ENCODE peak calls at places on chromosome 18, in four cellular contexts. Q is aorta, W is psoas muscle, B is brain microvascular endothelial cell. F is an unnamed sample.

GRCh38 chr18:74598350-74599001 is 806 bp downstream of the ZNF407 start:
- DNase-seq in Q (peak; percentile 71), W (peak; percentile 78), B (peak; percentile 18), F (no peak)

GRCh38 chr18:59994357-59994756 is 94.6 kb downstream of the PMAIP1 start:
- DNase-seq in Q (no peak), W (no peak), B (no peak), F (no peak)

GRCh38 chr18:76456018-76456750 is 38.9 kb downstream of the ZNF516 start:
- DNase-seq in Q (peak; percentile 23), W (no peak), B (no peak), F (no peak)

GRCh38 chr18:24567199-24567598 is 106.8 kb downstream of the HRH4 start:
- DNase-seq in Q (no peak), W (no peak), B (no peak), F (peak; percentile 80)

GRCh38 chr18:50871846-50872245 is 7.1 kb upstream of the ME2 start:
- DNase-seq in Q (no peak), W (no peak), B (no peak), F (no peak)

GRCh38 chr18:38009335-38009734 is 443.7 kb upstream of the CELF4 start:
- DNase-seq in Q (no peak), W (no peak), B (no peak), F (no peak)

GRCh38 chr18:35703043-35703688 is 121.6 kb downstream of the GALNT1 start:
- DNase-seq in Q (no peak), W (no peak), B (no peak), F (no peak)

GRCh38 chr18:10234281-10234680 is 220.2 kb upstream of the APCDD1 start:
- DNase-seq in Q (no peak), W (no peak), B (no peak), F (peak; percentile 61)

GRCh38 chr18:71529708-71530303 is 1014.3 kb downstream of the CBLN2 start:
- DNase-seq in Q (no peak), W (no peak), B (peak; percentile 14), F (peak; percentile 50)

GRCh38 chr18:37449618-37450017 is 116.0 kb downstream of the CELF4 start:
- DNase-seq in Q (no peak), W (no peak), B (no peak), F (no peak)

GRCh38 chr18:10923671-10924070 is 225.7 kb downstream of the PIEZO2 start:
- DNase-seq in Q (no peak), W (no peak), B (no peak), F (no peak)

GRCh38 chr18:24811963-24812681 is 351.7 kb downstream of the HRH4 start:
- DNase-seq in Q (no peak), W (no peak), B (no peak), F (no peak)

GRCh38 chr18:68428026-68428425 is 286.9 kb downstream of the TMX3 start:
- DNase-seq in Q (no peak), W (no peak), B (peak; percentile 75), F (peak; percentile 75)

GRCh38 chr18:74425161-74425560 is 31.9 kb downstream of the DIPK1C start:
- DNase-seq in Q (no peak), W (no peak), B (no peak), F (no peak)

GRCh38 chr18:42105382-42105781 is 150.3 kb downstream of the PIK3C3 start:
- DNase-seq in Q (no peak), W (no peak), B (no peak), F (no peak)

GRCh38 chr18:58194028-58194427 is 150.0 kb downstream of the NEDD4L start:
- DNase-seq in Q (no peak), W (no peak), B (no peak), F (no peak)

GRCh38 chr18:42064109-42064508 is 109.1 kb downstream of the PIK3C3 start:
- DNase-seq in Q (no peak), W (no peak), B (no peak), F (no peak)

GRCh38 chr18:79026491-79026890 is 42.7 kb upstream of the ATP9B start:
- DNase-seq in Q (no peak), W (no peak), B (no peak), F (no peak)

GRCh38 chr18:12321331-12321730 is 13.3 kb downstream of the TUBB6 start:
- DNase-seq in Q (no peak), W (no peak), B (no peak), F (no peak)

GRCh38 chr18:76679877-76680276 is 142.5 kb upstream of the ZNF236 start:
- DNase-seq in Q (no peak), W (no peak), B (no peak), F (no peak)

GRCh38 chr18:59323931-59324622 is 5.6 kb upstream of the CPLX4 start:
- DNase-seq in Q (no peak), W (no peak), B (peak; percentile 8), F (no peak)

GRCh38 chr18:7754258-7754657 is 187.1 kb downstream of the PTPRM start:
- DNase-seq in Q (no peak), W (no peak), B (no peak), F (no peak)
- H3K27ac ChIP-seq in Q (no peak overlapping the region), W (no peak overlapping the region), B (no peak overlapping the region), F (no peak overlapping the region)

GRCh38 chr18:23229472-23229871 is 94.2 kb downstream of the CABLES1 start:
- DNase-seq in Q (no peak), W (no peak), B (no peak), F (no peak)
- H3K27ac ChIP-seq in Q (peak overlapping the region; percentile 82), W (no peak overlapping the region), B (peak overlapping the region; percentile 41), F (no peak overlapping the region)

GRCh38 chr18:13434854-13435253 is 216.3 kb downstream of the LDLRAD4 start:
- DNase-seq in Q (no peak), W (no peak), B (no peak), F (no peak)
- H3K27ac ChIP-seq in Q (peak overlapping the region; percentile 50), W (no peak overlapping the region), B (no peak overlapping the region), F (no peak overlapping the region)

DNA sequence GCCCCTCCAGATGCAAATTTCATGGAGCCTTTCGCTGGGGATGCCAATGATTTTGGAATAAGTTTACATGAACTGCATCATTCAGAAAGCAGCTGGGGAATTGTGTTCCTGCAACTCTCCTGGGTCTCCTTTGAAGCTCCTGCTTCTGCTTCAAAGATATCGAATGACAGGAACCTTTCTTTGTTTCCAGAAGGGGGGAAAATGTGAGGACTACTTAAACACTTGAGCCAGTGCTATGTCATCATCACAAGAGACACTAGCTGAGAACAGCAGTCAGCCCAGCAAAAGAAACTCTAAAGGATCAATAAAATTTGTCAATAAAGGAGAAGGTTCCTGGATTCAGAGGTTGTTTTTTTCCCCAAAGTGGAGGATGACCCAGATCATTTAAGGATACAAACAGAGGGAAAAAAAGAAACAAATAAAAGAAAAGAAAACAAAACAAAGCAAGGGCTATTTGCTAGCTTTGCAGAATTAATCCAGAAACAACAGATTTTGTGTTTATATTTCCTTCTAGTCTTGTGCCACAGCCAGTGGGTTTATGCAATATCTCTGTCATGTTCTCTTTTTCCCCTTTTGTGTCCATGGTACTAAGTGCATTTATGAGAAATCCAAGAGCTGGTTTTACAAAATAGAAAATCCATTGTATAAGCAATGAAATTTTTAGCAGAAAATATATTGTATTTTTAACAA is 463.7 kb downstream of the CDH2 start:
- DNase-seq in Q (no peak), W (no peak), B (peak; percentile 18), F (no peak)
- H3K27ac ChIP-seq in Q (no peak overlapping the region), W (no peak overlapping the region), B (peak overlapping the region; percentile 53), F (no peak overlapping the region)

GRCh38 chr18:31041346-31042067 is 1.0 kb downstream of the DSC3 start:
- DNase-seq in Q (peak; percentile 41), W (peak; percentile 27), B (no peak), F (no peak)
- H3K27ac ChIP-seq in Q (no peak overlapping the region), W (no peak overlapping the region), B (peak overlapping the region; percentile 63), F (peak overlapping the region; percentile 94)

GRCh38 chr18:44915213-44915612 is 234.5 kb downstream of the SETBP1 start:
- DNase-seq in Q (no peak), W (no peak), B (no peak), F (no peak)

GRCh38 chr18:44911260-44911659 is 230.6 kb downstream of the SETBP1 start:
- DNase-seq in Q (no peak), W (no peak), B (no peak), F (no peak)

GRCh38 chr18:44914028-44914427 is 233.3 kb downstream of the SETBP1 start:
- DNase-seq in Q (no peak), W (no peak), B (no peak), F (peak; percentile 80)

GRCh38 chr18:44911773-44912172 is 231.1 kb downstream of the SETBP1 start:
- DNase-seq in Q (no peak), W (no peak), B (no peak), F (no peak)

DNA sequence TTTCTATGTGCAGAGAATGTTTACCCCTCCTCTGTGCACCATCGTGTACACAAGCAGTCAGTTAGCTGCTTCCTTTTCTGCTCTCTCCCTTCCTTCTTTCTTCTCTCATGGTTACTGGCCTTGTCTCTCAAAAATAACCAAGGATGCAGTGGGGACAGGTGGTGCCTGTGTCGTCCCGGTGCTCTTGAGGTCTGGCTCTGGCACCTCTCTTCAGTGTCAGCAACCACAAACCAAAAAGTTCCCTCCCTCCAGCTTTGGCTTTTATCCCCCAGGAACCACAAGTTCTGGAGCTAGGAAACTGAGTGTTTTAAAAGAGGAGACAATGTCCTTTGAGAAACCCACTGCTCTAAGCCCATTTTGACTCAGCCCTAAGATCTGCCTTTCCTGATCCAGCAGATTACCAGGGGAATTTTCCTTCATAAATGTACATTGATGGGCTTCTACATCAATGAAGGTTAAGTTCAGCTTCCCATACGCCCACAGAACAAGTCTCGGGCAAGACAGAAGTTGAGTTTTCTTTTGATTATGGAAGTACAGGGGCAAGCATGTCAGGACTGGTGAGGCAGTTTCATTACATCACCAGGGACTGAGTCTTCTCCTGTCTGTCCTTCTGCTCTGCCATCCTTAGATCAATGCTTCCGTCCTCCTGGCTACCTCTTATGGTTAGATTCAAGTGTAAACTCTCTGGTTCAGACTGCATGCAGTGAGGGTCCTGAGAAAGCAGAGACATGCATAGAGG is 232.2 kb downstream of the SETBP1 start:
- DNase-seq in Q (no peak), W (no peak), B (no peak), F (peak; percentile 64)
- H3K27ac ChIP-seq in Q (no peak overlapping the region), W (no peak overlapping the region), B (no peak overlapping the region), F (peak overlapping the region; percentile 83)

DNA sequence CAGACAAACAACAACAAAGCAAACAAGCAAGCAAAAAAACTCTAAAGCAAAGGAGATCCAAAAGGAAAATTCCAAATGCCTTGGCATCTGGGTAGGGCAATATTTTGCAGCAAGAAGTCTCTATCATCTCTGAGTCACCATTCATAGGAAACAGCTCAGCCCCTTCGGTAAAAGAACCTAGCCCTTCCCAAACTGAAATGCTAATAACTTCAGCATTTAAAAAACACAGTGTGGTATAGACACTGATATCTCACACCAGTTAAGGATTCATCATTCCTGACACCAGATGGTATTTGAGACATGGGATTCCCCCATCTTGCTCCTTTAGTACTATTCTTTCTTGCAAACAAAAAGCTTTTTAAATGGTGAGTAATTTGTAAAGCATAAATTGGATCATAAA is 491.8 kb downstream of the TXNL1 start:
- DNase-seq in Q (no peak), W (no peak), B (no peak), F (no peak)
- H3K27ac ChIP-seq in Q (no peak overlapping the region), W (no peak overlapping the region), B (no peak overlapping the region), F (peak overlapping the region; percentile 49)

GRCh38 chr18:9017900-9018217 is 84.6 kb upstream of the NDUFV2 start:
- DNase-seq in Q (peak; percentile 50), W (no peak), B (peak; percentile 59), F (no peak)
- H3K27ac ChIP-seq in Q (peak overlapping the region; percentile 89), W (peak overlapping the region; percentile 80), B (peak overlapping the region; percentile 92), F (peak overlapping the region; percentile 86)